ENCODE peak calls at places on chromosomes 3 and 15, in nine cellular contexts. L, N, F, V, Q, I, S, R and D are unnamed samples.

GRCh38 chr3:108588616-108589015 is 622 bp downstream of the CIP2A start:
- DNase-seq in L (no peak), N (no peak), F (no peak), V (no peak), Q (no peak), I (no peak), S (no peak), R (no peak), D (no peak)

GRCh38 chr15:71730277-71731144 is 79.8 kb upstream of the NR2E3 start:
- DNase-seq in L (peak; percentile 44), N (peak; percentile 66), F (no peak), V (no peak), Q (peak; percentile 43), I (no peak), S (no peak), R (no peak), D (peak; percentile 47)

GRCh38 chr3:135970500-135971116 is 5.1 kb downstream of the PPP2R3A start:
- DNase-seq in L (no peak), N (no peak), F (no peak), V (no peak), Q (no peak), I (no peak), S (no peak), R (no peak), D (no peak)

GRCh38 chr15:48929611-48930170 is 34.0 kb downstream of the SHC4 start:
- DNase-seq in L (no peak), N (no peak), F (no peak), V (no peak), Q (no peak), I (no peak), S (no peak), R (no peak), D (no peak)

GRCh38 chr15:88621789-88622604 is 857 bp downstream of the AEN start:
- DNase-seq in L (peak; percentile 52), N (peak; percentile 40), F (peak; percentile 48), V (no peak), Q (no peak), I (no peak), S (no peak), R (no peak), D (no peak)

GRCh38 chr15:77591960-77592613 is 40.6 kb downstream of the LINGO1 start:
- DNase-seq in L (no peak), N (no peak), F (no peak), V (no peak), Q (no peak), I (no peak), S (no peak), R (no peak), D (no peak)

GRCh38 chr3:46133285-46133684 is 74.8 kb downstream of the CCR1 start:
- DNase-seq in L (no peak), N (no peak), F (no peak), V (no peak), Q (no peak), I (no peak), S (no peak), R (no peak), D (no peak)

GRCh38 chr3:45164056-45164455 is 17.9 kb upstream of the CDCP1 start:
- DNase-seq in L (no peak), N (no peak), F (no peak), V (no peak), Q (no peak), I (peak; percentile 28), S (no peak), R (no peak), D (no peak)

GRCh38 chr3:171266034-171266805 is 194.0 kb downstream of the TNIK start:
- DNase-seq in L (no peak), N (peak; percentile 37), F (no peak), V (no peak), Q (no peak), I (no peak), S (no peak), R (no peak), D (no peak)

GRCh38 chr3:170660139-170660538 is 74.3 kb upstream of the SLC7A14 start:
- DNase-seq in L (no peak), N (no peak), F (no peak), V (no peak), Q (no peak), I (no peak), S (no peak), R (no peak), D (no peak)

GRCh38 chr3:106824856-106825255 is 552.4 kb upstream of the CCDC54 start:
- DNase-seq in L (no peak), N (peak; percentile 42), F (no peak), V (no peak), Q (peak; percentile 12), I (no peak), S (no peak), R (no peak), D (no peak)

GRCh38 chr3:14461748-14462324 is 59.4 kb downstream of the SLC6A6 start:
- DNase-seq in L (peak; percentile 72), N (peak; percentile 73), F (no peak), V (no peak), Q (peak; percentile 32), I (peak; percentile 86), S (no peak), R (no peak), D (peak; percentile 30)

GRCh38 chr3:8473990-8474389 is 27.6 kb upstream of the LMCD1 start:
- DNase-seq in L (no peak), N (no peak), F (no peak), V (no peak), Q (no peak), I (no peak), S (no peak), R (no peak), D (no peak)

GRCh38 chr3:127822836-127823589 is 698 bp upstream of the MGLL start:
- DNase-seq in L (peak; percentile 82), N (no peak), F (peak; percentile 89), V (no peak), Q (no peak), I (peak; percentile 85), S (no peak), R (peak; percentile 78), D (no peak)

GRCh38 chr15:100879461-100880138 is at the start of gene ALDH1A3:
- DNase-seq in L (peak; percentile 40), N (no peak), F (peak; percentile 88), V (no peak), Q (peak; percentile 39), I (no peak), S (no peak), R (peak; percentile 60), D (peak; percentile 81)

GRCh38 chr3:176512037-176512436 is 685.2 kb downstream of the TBL1XR1 start:
- DNase-seq in L (no peak), N (no peak), F (no peak), V (no peak), Q (no peak), I (no peak), S (no peak), R (no peak), D (no peak)

GRCh38 chr3:42539871-42540714 is 37.6 kb downstream of the VIPR1 start:
- DNase-seq in L (peak; percentile 85), N (no peak), F (peak; percentile 61), V (peak; percentile 84), Q (peak; percentile 55), I (no peak), S (peak; percentile 56), R (no peak), D (peak; percentile 67)

GRCh38 chr3:64440498-64440897 is 215.2 kb upstream of the PRICKLE2 start:
- DNase-seq in L (no peak), N (peak; percentile 15), F (no peak), V (no peak), Q (no peak), I (no peak), S (no peak), R (no peak), D (no peak)

GRCh38 chr15:37102315-37103021 is 2.1 kb upstream of the MEIS2 start:
- DNase-seq in L (no peak), N (peak; percentile 51), F (peak; percentile 71), V (no peak), Q (no peak), I (peak; percentile 49), S (no peak), R (no peak), D (no peak)
- TF ChIP-seq POLR2AphosphoS5 in L (no peak), N (no peak), F (no peak), V (no peak), Q (no peak), I (no peak), S (no peak), R (no peak), D (no peak)

DNA sequence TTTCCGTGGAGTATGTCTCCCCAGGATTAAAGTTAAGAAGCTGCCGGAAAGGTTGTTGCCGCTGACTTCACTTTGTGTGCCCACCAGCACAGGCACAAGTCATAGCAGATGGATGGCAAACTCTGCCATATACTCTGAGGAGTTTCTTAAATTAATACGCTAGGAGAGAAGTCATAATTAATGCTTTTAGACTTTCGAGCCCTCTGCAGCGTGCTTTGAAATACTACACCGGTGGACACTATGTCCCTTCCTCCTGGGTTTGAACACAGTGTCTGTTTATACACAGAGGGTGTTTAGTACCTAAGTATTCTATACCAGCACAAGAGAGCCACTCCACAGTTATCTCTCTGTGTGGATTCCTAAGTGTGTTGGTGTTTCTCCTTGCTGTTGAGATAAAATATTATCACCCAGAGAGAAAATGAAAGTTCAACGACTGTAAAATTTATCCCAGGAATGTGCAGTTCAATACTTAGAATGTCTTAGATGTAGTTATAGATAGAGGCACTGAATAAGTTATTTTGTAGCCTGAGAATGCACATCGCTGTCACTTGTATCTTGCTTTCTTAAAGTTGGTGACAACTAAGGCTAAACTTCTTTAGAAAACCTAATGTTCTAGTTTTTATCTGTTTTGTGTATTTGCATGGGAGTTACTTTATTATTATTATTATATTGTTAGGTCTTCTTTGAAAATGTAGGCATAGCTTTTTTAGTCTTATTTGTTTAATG is 1.6 kb downstream of the MBNL1 start:
- DNase-seq in L (no peak), N (peak; percentile 51), F (no peak), V (no peak), Q (no peak), I (no peak), S (no peak), R (no peak), D (peak; percentile 31)
- TF ChIP-seq POLR2A in L (no peak), N (no peak), F (no peak), V (no peak), Q (no peak), I (no peak), S (no peak), R (no peak), D (peak; percentile 4)

GRCh38 chr15:84645496-84645895 is 8.6 kb downstream of the WDR73 start:
- DNase-seq in L (no peak), N (no peak), F (peak; percentile 56), V (no peak), Q (no peak), I (no peak), S (no peak), R (no peak), D (no peak)
- H3K36me3 ChIP-seq in L (peaks cover 4% of the 10 kb centered on the region), N (peaks cover 44% of the 10 kb centered on the region), F (peaks cover 81% of the 10 kb centered on the region), V (peaks cover 15% of the 10 kb centered on the region), Q (peaks cover 55% of the 10 kb centered on the region), I (peaks cover 97% of the 10 kb centered on the region), S (peaks cover 31% of the 10 kb centered on the region), R (peaks cover 98% of the 10 kb centered on the region), D (no peaks in the 10 kb centered on the region)

GRCh38 chr15:78726870-78727551 is 84.3 kb downstream of the ADAMTS7 start:
- DNase-seq in L (peak; percentile 33), N (no peak), F (no peak), V (no peak), Q (peak; percentile 70), I (no peak), S (no peak), R (no peak), D (no peak)
- TF ChIP-seq POLR2AphosphoS5 in L (no peak), N (no peak), F (no peak), V (no peak), Q (peak; percentile 37), I (no peak), S (peak; percentile 60), R (no peak), D (no peak)

GRCh38 chr15:58748787-58749531 is 548 bp downstream of the ADAM10 start:
- DNase-seq in L (peak; percentile 53), N (peak; percentile 56), F (peak; percentile 75), V (peak; percentile 56), Q (no peak), I (peak; percentile 91), S (no peak), R (peak; percentile 76), D (peak; percentile 28)
- TF ChIP-seq POLR2A in L (peak; percentile 11), N (peak; percentile 5), F (no peak), V (no peak), Q (no peak), I (peak; percentile 26), S (peak; percentile 74), R (no peak), D (peak; percentile 5)